ENCODE peak calls at places on chromosomes 1 and 21, in six cellular contexts. T, X, U, N, O and P are unnamed samples.

GRCh38 chr1:65020774-65021173 is 54.4 kb upstream of the JAK1 start:
- DNase-seq in T (no peak), X (no peak), U (peak; percentile 5), N (no peak), O (no peak), P (no peak)

GRCh38 chr1:3468236-3469103 is 14.0 kb downstream of the ARHGEF16 start:
- DNase-seq in T (no peak), X (no peak), U (no peak), N (no peak), O (peak; percentile 12), P (no peak)

GRCh38 chr1:23699280-23700179 is 7.9 kb downstream of the RPL11 start:
- DNase-seq in T (no peak), X (no peak), U (no peak), N (no peak), O (no peak), P (no peak)

GRCh38 chr21:45513003-45513706 is 29.1 kb downstream of the SLC19A1 start:
- DNase-seq in T (peak; percentile 91), X (no peak), U (no peak), N (no peak), O (peak; percentile 10), P (no peak)

GRCh38 chr1:212791261-212791675 is 309 bp downstream of the NSL1 start:
- DNase-seq in T (no peak), X (peak; percentile 47), U (peak; percentile 65), N (no peak), O (no peak), P (no peak)

GRCh38 chr1:31376374-31377134 is 3.7 kb upstream of the FABP3 start:
- DNase-seq in T (no peak), X (peak; percentile 97), U (peak; percentile 98), N (no peak), O (no peak), P (peak; percentile 76)

GRCh38 chr1:187460093-187460492 is 631.3 kb downstream of the PLA2G4A start:
- DNase-seq in T (no peak), X (no peak), U (no peak), N (no peak), O (no peak), P (no peak)

GRCh38 chr1:56417636-56418035 is 161.7 kb downstream of the PLPP3 start:
- DNase-seq in T (no peak), X (no peak), U (peak; percentile 75), N (no peak), O (no peak), P (no peak)

GRCh38 chr1:244435562-244436205 is 16.0 kb downstream of the ADSS2 start:
- DNase-seq in T (no peak), X (peak; percentile 49), U (peak; percentile 71), N (no peak), O (no peak), P (no peak)

GRCh38 chr1:227746676-227747075 is 11.4 kb downstream of the SNAP47 start:
- DNase-seq in T (no peak), X (no peak), U (no peak), N (no peak), O (no peak), P (no peak)

GRCh38 chr1:172609528-172609927 is 49.4 kb upstream of the FASLG start:
- DNase-seq in T (no peak), X (no peak), U (no peak), N (no peak), O (no peak), P (no peak)

GRCh38 chr1:46747683-46748288 is 28.9 kb upstream of the EFCAB14 start:
- DNase-seq in T (peak; percentile 57), X (peak; percentile 68), U (peak; percentile 55), N (no peak), O (no peak), P (no peak)

GRCh38 chr1:66335859-66336640 is 197.9 kb upstream of the SGIP1 start:
- DNase-seq in T (peak; percentile 63), X (peak; percentile 85), U (peak; percentile 61), N (peak; percentile 28), O (peak; percentile 50), P (no peak)

GRCh38 chr1:246577720-246578106 is 11.5 kb downstream of the CNST start:
- DNase-seq in T (no peak), X (no peak), U (peak; percentile 38), N (no peak), O (no peak), P (no peak)

GRCh38 chr1:211638246-211638645 is 37.2 kb downstream of the NEK2 start:
- DNase-seq in T (peak; percentile 1), X (no peak), U (no peak), N (no peak), O (no peak), P (no peak)

GRCh38 chr1:114627107-114627506 is 42.7 kb downstream of the DENND2C start:
- DNase-seq in T (no peak), X (no peak), U (no peak), N (no peak), O (no peak), P (no peak)

GRCh38 chr1:12741946-12742345 is 4.1 kb upstream of the CFAP107 start:
- DNase-seq in T (no peak), X (no peak), U (no peak), N (no peak), O (no peak), P (no peak)

GRCh38 chr1:172727956-172728603 is 69.2 kb downstream of the FASLG start:
- DNase-seq in T (no peak), X (peak; percentile 14), U (peak; percentile 29), N (no peak), O (no peak), P (no peak)

GRCh38 chr1:79617777-79618176 is 611.2 kb upstream of the ADGRL4 start:
- DNase-seq in T (no peak), X (no peak), U (no peak), N (no peak), O (no peak), P (no peak)

GRCh38 chr1:208929575-208929974 is 653.9 kb upstream of the CAMK1G start:
- DNase-seq in T (no peak), X (no peak), U (no peak), N (no peak), O (no peak), P (no peak)

GRCh38 chr1:226737819-226738420 is 1.2 kb downstream of the ITPKB start:
- DNase-seq in T (peak; percentile 54), X (peak; percentile 22), U (peak; percentile 43), N (no peak), O (peak; percentile 46), P (no peak)

GRCh38 chr1:222066539-222066938 is 324.6 kb upstream of the DUSP10 start:
- DNase-seq in T (no peak), X (no peak), U (no peak), N (no peak), O (no peak), P (no peak)

GRCh38 chr1:115976900-115977480 is 677 bp downstream of the SLC22A15 start:
- DNase-seq in T (no peak), X (no peak), U (no peak), N (no peak), O (no peak), P (no peak)

GRCh38 chr21:28769683-28770082 is 223.0 kb downstream of the LTN1 start:
- DNase-seq in T (no peak), X (no peak), U (no peak), N (no peak), O (no peak), P (no peak)

GRCh38 chr1:162153374-162153773 is 83.9 kb downstream of the NOS1AP start:
- DNase-seq in T (no peak), X (no peak), U (no peak), N (no peak), O (no peak), P (no peak)
- H3K27ac ChIP-seq in T (no peak overlapping the region), X (no peak overlapping the region), U (no peak overlapping the region), N (no peak overlapping the region), O (no peak overlapping the region), P (no peak overlapping the region)

GRCh38 chr1:201599548-201599947 is 60.6 kb downstream of the NAV1 start:
- DNase-seq in T (no peak), X (no peak), U (no peak), N (no peak), O (no peak), P (no peak)

GRCh38 chr1:201596101-201596868 is 57.4 kb downstream of the NAV1 start:
- DNase-seq in T (no peak), X (no peak), U (no peak), N (no peak), O (no peak), P (no peak)

GRCh38 chr1:201598973-201599372 is 60.0 kb downstream of the NAV1 start:
- DNase-seq in T (no peak), X (no peak), U (no peak), N (no peak), O (no peak), P (no peak)

GRCh38 chr1:201598396-201598795 is 59.5 kb downstream of the NAV1 start:
- DNase-seq in T (no peak), X (no peak), U (no peak), N (no peak), O (no peak), P (no peak)

DNA sequence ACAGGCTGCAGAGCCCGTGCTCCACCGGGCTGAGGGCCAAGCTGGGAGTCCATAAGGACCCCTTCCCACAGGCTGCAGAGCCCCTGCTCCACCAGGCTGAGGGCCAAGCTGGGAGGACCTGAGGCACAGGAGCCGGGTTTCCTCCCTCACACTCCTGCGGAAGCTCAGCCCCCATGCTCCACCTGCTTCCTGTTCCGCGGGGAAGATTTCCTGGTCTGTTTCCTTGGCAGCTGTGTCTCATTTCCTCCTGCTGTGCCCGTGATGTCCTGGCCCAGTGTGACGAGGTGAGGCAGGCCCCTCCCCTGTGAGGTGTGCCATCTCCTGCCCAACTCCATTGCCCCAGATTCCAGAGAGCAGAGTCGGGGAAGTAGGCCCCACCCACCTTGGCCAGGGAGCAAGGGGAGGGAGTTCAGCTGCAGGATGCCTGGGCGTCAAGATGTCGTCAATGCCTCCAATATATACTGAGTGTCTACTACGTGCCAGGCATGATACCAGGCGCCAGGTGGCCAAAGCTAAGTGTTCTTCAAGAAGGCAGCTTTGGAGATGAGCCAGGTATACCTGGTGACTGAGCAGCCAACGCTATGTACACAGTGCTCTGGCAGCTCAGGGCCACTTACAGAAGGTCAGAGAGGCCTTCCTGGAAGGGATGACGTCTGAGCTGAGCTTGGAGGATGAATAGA is 58.8 kb downstream of the NAV1 start:
- DNase-seq in T (peak; percentile 95), X (no peak), U (no peak), N (no peak), O (peak; percentile 47), P (no peak)
- H3K27ac ChIP-seq in T (peak overlapping the region; percentile 71), X (no peak overlapping the region), U (no peak overlapping the region), N (no peak overlapping the region), O (peak overlapping the region; percentile 36), P (no peak overlapping the region)

DNA sequence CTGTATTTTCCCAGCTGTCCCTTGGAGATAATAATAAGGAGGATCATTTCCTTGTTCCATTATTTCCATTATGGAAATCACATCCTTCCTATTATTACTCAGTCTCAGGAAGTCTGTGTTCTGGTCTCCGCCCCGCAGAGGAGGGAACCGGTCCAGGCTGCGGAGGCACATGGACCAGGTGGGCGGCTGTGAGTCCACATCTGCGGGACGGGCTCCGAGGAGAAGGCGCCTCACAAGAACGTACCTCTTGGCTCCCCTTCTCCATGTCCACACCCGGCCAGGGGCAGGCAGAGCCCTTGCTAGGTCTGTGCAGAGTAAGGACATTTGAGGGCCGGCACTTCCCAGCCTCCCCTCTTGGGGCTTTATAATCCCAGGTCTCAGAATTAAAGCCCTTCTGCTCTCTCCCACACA is 14.6 kb downstream of the RAB7B start:
- DNase-seq in T (no peak), X (no peak), U (no peak), N (no peak), O (no peak), P (no peak)
- H3K27ac ChIP-seq in T (no peak overlapping the region), X (no peak overlapping the region), U (no peak overlapping the region), N (no peak overlapping the region), O (no peak overlapping the region), P (no peak overlapping the region)

GRCh38 chr1:51519857-51520699 is 1.0 kb upstream of the EPS15 start:
- DNase-seq in T (no peak), X (peak; percentile 84), U (peak; percentile 86), N (no peak), O (no peak), P (no peak)
- H3K27ac ChIP-seq in T (peak overlapping the region; percentile 36), X (peak overlapping the region; percentile 59), U (no peak overlapping the region), N (no peak overlapping the region), O (no peak overlapping the region), P (no peak overlapping the region)

GRCh38 chr1:7824701-7825100 is 28.2 kb downstream of the UTS2 start:
- DNase-seq in T (no peak), X (no peak), U (no peak), N (no peak), O (no peak), P (no peak)
- H3K27ac ChIP-seq in T (no peak overlapping the region), X (no peak overlapping the region), U (no peak overlapping the region), N (no peak overlapping the region), O (no peak overlapping the region), P (no peak overlapping the region)